ENCODE peak calls at places on chromosomes 6 and 20, in four cellular contexts. H is M059J, G is immature natural killer cell, Q is bronchial epithelial cell. P is an unnamed sample.

GRCh38 chr6:148240866-148241477 is 101.7 kb upstream of the SASH1 start:
- DNase-seq in H (no peak), Q (no peak), G (no peak), P (no peak)

GRCh38 chr6:168155193-168155592 is 76.2 kb upstream of the FRMD1 start:
- DNase-seq in H (peak; percentile 67), G (no peak), Q (peak; percentile 52), P (no peak)

GRCh38 chr6:96234476-96234875 is 218.7 kb downstream of the FUT9 start:
- DNase-seq in Q (no peak), H (no peak), G (no peak), P (no peak)

GRCh38 chr6:169868458-169868857 is 117.0 kb downstream of the ERMARD start:
- DNase-seq in G (peak; percentile 83), Q (no peak), H (no peak), P (no peak)

GRCh38 chr6:150324044-150324443 is 44.8 kb upstream of the IYD start:
- DNase-seq in G (no peak), H (no peak), Q (no peak), P (no peak)

GRCh38 chr20:22770240-22770800 is 185.9 kb upstream of the FOXA2 start:
- DNase-seq in Q (peak; percentile 37), G (no peak), H (no peak), P (no peak)

GRCh38 chr20:3614509-3614908 is 48.7 kb downstream of the GFRA4 start:
- DNase-seq in G (no peak), H (no peak), Q (peak; percentile 14), P (no peak)

GRCh38 chr20:12874933-12875332 is 133.8 kb upstream of the SPTLC3 start:
- DNase-seq in Q (no peak), H (no peak), G (no peak), P (no peak)

GRCh38 chr20:13535627-13536026 is 103.1 kb downstream of the TASP1 start:
- DNase-seq in G (no peak), H (no peak), Q (no peak), P (no peak)

GRCh38 chr6:163922562-163922961 is 508.0 kb downstream of the QKI start:
- DNase-seq in H (no peak), Q (no peak), G (no peak), P (no peak)

GRCh38 chr6:703562-703961 is 10.6 kb upstream of the EXOC2 start:
- DNase-seq in Q (peak; percentile 61), H (no peak), G (no peak), P (no peak)

GRCh38 chr20:54368578-54368977 is 106.8 kb upstream of the DOK5 start:
- DNase-seq in Q (no peak), H (no peak), G (no peak), P (no peak)

GRCh38 chr6:168193816-168194701 is 115.0 kb upstream of the FRMD1 start:
- DNase-seq in Q (no peak), G (no peak), H (no peak), P (no peak)

GRCh38 chr6:33028220-33028849 is 18.9 kb upstream of the HLA-DOA start:
- DNase-seq in Q (no peak), G (no peak), H (no peak), P (no peak)

GRCh38 chr6:134080171-134080795 is 27.9 kb upstream of the SLC2A12 start:
- DNase-seq in Q (peak; percentile 70), G (no peak), H (peak; percentile 66), P (no peak)

GRCh38 chr6:155128971-155129370 is 133.9 kb downstream of the TIAM2 start:
- DNase-seq in G (no peak), H (no peak), Q (no peak), P (no peak)

GRCh38 chr20:39849664-39850063 is 839.4 kb downstream of the MAFB start:
- DNase-seq in Q (peak; percentile 80), G (no peak), H (peak; percentile 99), P (peak; percentile 57)

GRCh38 chr6:72212686-72213085 is 326.3 kb downstream of the RIMS1 start:
- DNase-seq in G (no peak), H (no peak), Q (no peak), P (no peak)

GRCh38 chr20:57157106-57157691 is 109.2 kb downstream of the BMP7 start:
- DNase-seq in Q (no peak), H (no peak), G (no peak), P (no peak)

GRCh38 chr6:136608991-136609390 is 58.8 kb upstream of the MAP7 start:
- DNase-seq in G (no peak), Q (peak; percentile 46), H (peak; percentile 69), P (no peak)

GRCh38 chr6:43886717-43887339 is 116.8 kb downstream of the VEGFA start:
- DNase-seq in G (no peak), H (no peak), Q (no peak), P (no peak)

GRCh38 chr6:170522565-170523183 is 30.4 kb downstream of the PSMB1 start:
- DNase-seq in Q (peak; percentile 10), G (no peak), H (peak; percentile 17), P (no peak)

GRCh38 chr20:32191873-32192272 is 15.7 kb downstream of the PLAGL2 start:
- DNase-seq in H (no peak), G (no peak), Q (no peak), P (no peak)